ENCODE peak calls at places on chromosome 6, in ten cellular contexts. K is H9, A is hepatocyte, D is IMR-90, T is MM.1S, W is astrocyte, U is GM23338, H is OCI-LY7, V is neural progenitor cell, L is PC-3. P is an unnamed sample. For H4K20me1, the result is how much of the 10 kb centered on the place peaks cover.

GRCh38 chr6:28449056-28449455 is 5.8 kb upstream of the ZSCAN23 start:
- DNase-seq in U (no peak), H (no peak), K (no peak), L (no peak), D (no peak), W (no peak), A (no peak), T (no peak), V (no peak), P (no peak)

GRCh38 chr6:81552644-81553043 is 199.8 kb downstream of the TENT5A start:
- DNase-seq in U (no peak), T (no peak), W (no peak), L (no peak), A (no peak), H (no peak), K (no peak), V (no peak), D (no peak), P (no peak)

GRCh38 chr6:125095501-125096301 is 57.9 kb upstream of the TPD52L1 start:
- DNase-seq in H (no peak), D (peak), T (no peak), W (peak), U (no peak), A (no peak), L (no peak), K (no peak), V (no peak), P (no peak)

GRCh38 chr6:71460933-71461332 is 172.3 kb downstream of the OGFRL1 start:
- DNase-seq in U (no peak), W (peak), V (no peak), D (peak), A (no peak), H (no peak), L (peak), K (no peak), T (peak), P (no peak)

GRCh38 chr6:150212745-150213144 is 69.9 kb downstream of the PPP1R14C start:
- DNase-seq in K (no peak), L (no peak), W (peak), U (no peak), A (no peak), D (peak), T (no peak), H (peak), V (no peak), P (no peak)

GRCh38 chr6:110101885-110102284 is 77.6 kb downstream of the WASF1 start:
- DNase-seq in V (no peak), A (no peak), H (peak), D (no peak), L (no peak), K (peak), T (peak), W (no peak), U (peak), P (no peak)

GRCh38 chr6:36752886-36753506 is 55.4 kb downstream of the RAB44 start:
- DNase-seq in L (no peak), U (no peak), D (no peak), V (no peak), A (no peak), K (no peak), T (peak), H (peak), W (no peak), P (no peak)

GRCh38 chr6:4910060-4910746 is 93.6 kb downstream of the RPP40 start:
- DNase-seq in H (no peak), D (no peak), A (peak), K (no peak), W (peak), V (no peak), T (no peak), U (no peak), L (peak), P (no peak)

GRCh38 chr6:89602713-89603112 is 35.8 kb downstream of the LYRM2 start:
- DNase-seq in L (no peak), H (no peak), U (no peak), K (no peak), W (no peak), A (no peak), T (no peak), V (no peak), D (no peak), P (no peak)

GRCh38 chr6:23245559-23245958 is 676.2 kb downstream of the HDGFL1 start:
- DNase-seq in K (no peak), V (no peak), H (no peak), T (no peak), U (no peak), D (peak), A (no peak), W (peak), L (no peak), P (no peak)

GRCh38 chr6:26392932-26393636 is 9.0 kb upstream of the BTN3A1 start:
- DNase-seq in W (no peak), H (no peak), T (no peak), D (no peak), A (no peak), U (no peak), V (no peak), L (no peak), K (no peak), P (no peak)

GRCh38 chr6:1316482-1317220 is 4.8 kb downstream of the FOXQ1 start:
- DNase-seq in A (peak), T (no peak), U (peak), L (peak), D (no peak), H (no peak), K (peak), V (peak), W (no peak), P (no peak)

GRCh38 chr6:46453221-46453620 is 38.0 kb downstream of the RCAN2 start:
- DNase-seq in D (peak), A (no peak), K (no peak), H (no peak), T (no peak), V (no peak), U (no peak), L (no peak), W (peak), P (no peak)

GRCh38 chr6:36998723-36999466 is 6.6 kb upstream of the FGD2 start:
- DNase-seq in A (no peak), V (no peak), W (no peak), L (no peak), K (no peak), U (no peak), H (peak), T (no peak), D (no peak), P (no peak)

GRCh38 chr6:45500924-45501816 is 123.4 kb upstream of the SUPT3H start:
- DNase-seq in U (peak), A (peak), T (no peak), H (peak), W (no peak), V (peak), D (no peak), K (peak), L (no peak), P (peak)

GRCh38 chr6:136547336-136547735 is 2.9 kb downstream of the MAP7 start:
- DNase-seq in H (no peak), A (peak), V (peak), U (peak), W (peak), L (peak), T (peak), K (no peak), D (peak), P (peak)

GRCh38 chr6:66054967-66055366 is 347.9 kb upstream of the EYS start:
- DNase-seq in V (no peak), D (no peak), T (no peak), H (no peak), U (no peak), K (no peak), W (no peak), L (no peak), A (no peak), P (no peak)

GRCh38 chr6:43509984-43510826 is at the start of gene LRRC73:
- DNase-seq in L (peak), H (peak), V (peak), T (peak), K (peak), U (peak), A (peak), W (peak), D (peak), P (peak)

GRCh38 chr6:170179925-170180324 is 111.0 kb downstream of the DLL1 start:
- DNase-seq in U (no peak), L (no peak), H (no peak), D (no peak), V (no peak), K (no peak), A (no peak), T (no peak), W (no peak), P (no peak)

GRCh38 chr6:24845578-24845977 is 46.9 kb upstream of the ARMH2 start:
- DNase-seq in L (no peak), U (no peak), T (no peak), A (no peak), W (no peak), K (no peak), D (no peak), H (no peak), V (no peak), P (no peak)

GRCh38 chr6:24849713-24850112 is 51.0 kb upstream of the ARMH2 start:
- DNase-seq in D (no peak), K (no peak), A (no peak), W (no peak), V (no peak), U (no peak), L (no peak), H (no peak), T (no peak), P (no peak)

GRCh38 chr6:24851086-24851485 is 52.4 kb upstream of the ARMH2 start:
- DNase-seq in U (no peak), L (no peak), D (no peak), A (no peak), K (no peak), H (no peak), T (no peak), V (no peak), W (no peak), P (no peak)

GRCh38 chr6:24847402-24847801 is 48.7 kb upstream of the ARMH2 start:
- DNase-seq in A (no peak), T (no peak), W (no peak), L (no peak), K (no peak), D (no peak), U (no peak), H (no peak), V (no peak), P (no peak)

GRCh38 chr6:24848461-24848860 is 49.7 kb upstream of the ARMH2 start:
- DNase-seq in H (no peak), U (no peak), T (no peak), A (no peak), L (no peak), K (no peak), D (no peak), W (no peak), V (no peak), P (no peak)
- H4K20me1 ChIP-seq in H (under half), U (under half), T (under half), A (under half), L (under half), K (under half), D (under half), W (under half), V (under half), P (under half)

DNA sequence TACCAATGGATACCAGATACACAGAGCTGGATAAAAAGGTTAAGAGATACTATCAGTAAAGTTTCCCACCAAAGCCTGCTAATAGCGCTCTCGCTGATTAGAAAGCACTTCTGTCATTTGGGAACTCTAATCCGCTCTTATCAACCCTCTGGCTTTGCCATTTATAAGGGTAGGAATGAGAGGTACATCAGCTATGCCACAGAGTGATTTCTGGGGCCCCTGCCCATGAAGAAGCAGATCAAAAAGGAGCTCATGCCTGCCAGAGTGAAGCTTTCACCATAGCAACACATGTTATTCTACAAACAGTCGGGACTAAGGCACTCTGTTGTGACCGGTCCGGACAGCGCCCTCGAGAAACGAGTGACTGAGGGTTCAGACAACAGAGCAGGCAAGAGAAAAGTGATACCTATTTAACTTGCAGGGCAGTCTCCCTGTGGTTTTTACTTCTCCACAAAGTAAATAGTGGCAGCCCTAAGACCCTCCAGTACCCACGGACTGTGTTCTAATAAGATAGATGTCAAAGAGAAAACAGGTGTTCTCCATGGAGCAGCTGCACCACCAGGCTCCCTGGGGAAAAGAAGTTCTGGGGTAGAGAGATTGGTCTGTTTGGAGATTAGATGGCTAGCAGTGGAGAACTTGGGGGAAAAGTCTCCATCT is 5.6 kb downstream of the TRAM2 start:
- DNase-seq in H (no peak), L (no peak), U (peak), A (peak), W (no peak), T (no peak), D (no peak), V (no peak), K (no peak), P (no peak)
- H4K20me1 ChIP-seq in H (under half), L (under half), U (under half), A (under half), W (half or more), T (under half), D (half or more), V (under half), K (under half), P (under half)

DNA sequence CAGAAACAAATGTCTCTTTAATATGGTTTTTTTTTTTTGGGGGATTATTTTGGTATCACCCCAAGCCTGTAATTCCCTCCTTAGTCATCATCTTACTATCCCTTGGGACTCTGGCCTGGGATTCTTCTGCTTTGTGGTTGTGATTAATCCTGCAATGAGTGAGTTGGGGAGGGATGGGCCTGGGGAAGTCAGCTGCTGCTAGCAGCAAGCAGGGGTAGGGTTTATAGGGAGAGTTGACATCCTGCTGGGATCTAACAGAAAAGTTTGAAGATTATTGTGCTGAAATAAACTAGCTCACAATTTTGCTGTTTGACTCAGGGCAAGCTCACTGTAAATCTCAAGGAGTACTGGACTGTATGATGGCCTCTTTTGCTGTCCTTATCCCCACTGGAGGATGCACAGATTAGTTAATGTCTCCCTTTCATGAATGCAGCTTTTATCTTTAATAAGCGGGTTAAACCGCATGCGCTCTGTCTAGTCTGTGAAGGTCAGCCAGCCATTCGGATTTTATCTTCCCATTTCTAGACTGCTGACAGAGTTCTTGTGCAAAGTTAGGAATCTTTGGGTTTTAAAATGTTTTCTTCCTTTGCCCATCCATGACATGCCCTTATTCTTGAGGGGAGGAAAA is 83.4 kb downstream of the JARID2 start:
- DNase-seq in V (peak), T (no peak), A (no peak), K (no peak), D (peak), H (no peak), L (peak), W (peak), U (no peak), P (no peak)
- H4K20me1 ChIP-seq in V (half or more), T (under half), A (under half), K (under half), D (half or more), H (under half), L (under half), W (half or more), U (half or more), P (under half)

GRCh38 chr6:60867548-60867947 is 1418.5 kb downstream of the KHDRBS2 start:
- DNase-seq in A (no peak), U (peak), H (no peak), L (no peak), V (no peak), W (no peak), K (no peak), T (no peak), D (no peak), P (no peak)
- H4K20me1 ChIP-seq in A (under half), U (under half), H (under half), L (under half), V (under half), W (under half), K (under half), T (under half), D (under half), P (under half)

DNA sequence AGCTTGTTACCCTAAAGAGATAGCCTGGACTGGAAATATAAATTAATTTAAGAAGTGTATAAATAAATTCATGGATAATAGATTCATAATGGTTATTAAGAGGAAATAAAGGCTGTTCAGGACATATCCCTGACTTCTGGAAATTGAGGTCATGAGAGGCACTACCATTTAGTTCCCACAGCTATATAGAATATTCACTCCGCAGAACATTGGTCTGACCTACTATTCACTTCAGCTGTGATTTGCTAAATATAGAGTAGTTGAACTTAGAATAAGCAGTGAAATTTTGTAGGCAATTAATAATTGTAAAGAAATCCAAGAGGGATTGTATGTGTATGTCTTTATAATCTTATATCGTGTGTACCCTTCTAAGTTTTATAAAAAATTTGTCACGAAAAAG is 112.8 kb downstream of the ARID1B start:
- DNase-seq in D (no peak), L (no peak), A (no peak), U (no peak), H (no peak), V (no peak), W (no peak), T (no peak), K (no peak), P (no peak)
- H4K20me1 ChIP-seq in D (under half), L (under half), A (half or more), U (under half), H (under half), V (half or more), W (half or more), T (under half), K (under half), P (under half)

GRCh38 chr6:167736486-167737204 is 90.1 kb upstream of the AFDN start:
- DNase-seq in U (no peak), T (no peak), A (no peak), D (no peak), V (no peak), L (no peak), H (no peak), W (no peak), K (no peak), P (no peak)

GRCh38 chr6:167733740-167734661 is 92.7 kb upstream of the AFDN start:
- DNase-seq in H (peak), W (no peak), A (peak), L (no peak), K (no peak), T (no peak), V (no peak), U (no peak), D (no peak), P (no peak)

GRCh38 chr6:167737205-167737830 is 89.4 kb upstream of the AFDN start:
- DNase-seq in V (no peak), T (no peak), H (no peak), U (no peak), A (no peak), W (no peak), D (no peak), L (no peak), K (no peak), P (no peak)

GRCh38 chr6:167735498-167736201 is 91.1 kb upstream of the AFDN start:
- DNase-seq in L (no peak), A (no peak), T (no peak), K (no peak), U (no peak), W (no peak), D (no peak), H (no peak), V (no peak), P (no peak)

DNA sequence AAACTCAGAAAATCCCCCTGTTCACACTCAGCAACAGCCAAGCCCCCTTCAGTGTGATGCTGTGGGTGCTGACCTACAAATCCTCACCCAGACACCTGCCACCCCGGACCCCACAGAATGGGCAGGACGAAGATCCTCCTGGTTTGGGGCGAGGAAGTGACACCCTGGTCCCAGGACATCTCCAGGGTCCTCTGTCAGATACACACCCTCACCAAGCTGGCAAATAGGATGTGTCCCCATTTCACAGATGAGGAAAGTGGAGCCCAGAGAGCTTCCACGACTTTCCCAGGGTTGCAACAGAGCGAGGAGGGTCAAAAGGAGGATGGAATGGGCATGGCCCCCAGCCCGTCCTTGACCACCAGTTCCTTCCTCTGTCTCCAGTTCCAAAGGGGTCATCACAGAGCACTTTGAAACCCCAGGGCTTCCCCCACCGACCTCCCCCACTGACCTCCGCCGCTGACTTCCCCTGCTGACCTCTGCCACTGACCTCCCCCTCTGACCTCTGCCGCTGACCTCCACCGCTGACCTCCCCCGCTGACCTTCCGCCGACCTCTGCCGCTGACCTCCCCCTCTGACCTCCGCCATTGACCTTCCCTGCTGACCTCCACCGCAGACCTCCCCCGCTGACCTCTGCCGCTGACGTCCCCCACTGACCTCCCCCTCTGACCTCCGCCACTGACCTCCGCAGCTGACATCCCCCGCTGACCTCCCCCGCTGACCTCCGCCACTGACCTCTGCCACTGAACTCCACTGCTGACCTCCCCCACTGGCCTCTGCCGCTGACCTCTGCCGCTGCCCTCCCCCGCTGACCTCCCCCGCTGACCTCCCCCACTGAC is 91.8 kb upstream of the AFDN start:
- DNase-seq in W (no peak), L (no peak), D (no peak), H (no peak), K (no peak), V (no peak), U (no peak), A (no peak), T (no peak), P (no peak)
- H4K20me1 ChIP-seq in W (under half), L (under half), D (under half), H (under half), K (under half), V (under half), U (under half), A (under half), T (under half), P (under half)

GRCh38 chr6:122461885-122462284 is 9.7 kb downstream of the SERINC1 start:
- DNase-seq in D (no peak), A (no peak), H (no peak), K (no peak), W (no peak), L (no peak), T (no peak), V (no peak), U (no peak), P (no peak)
- H4K20me1 ChIP-seq in D (half or more), A (half or more), H (under half), K (under half), W (half or more), L (under half), T (under half), V (half or more), U (under half), P (under half)

P was measured in HCT116.